ENCODE peak calls at places on chromosomes 13 and 19, in five cellular contexts. I, P, F, D and G are unnamed samples.

GRCh38 chr19:35513975-35514809 is 743 bp upstream of the DMKN start:
- DNase-seq in I (peak), P (no peak), F (no peak), D (no peak), G (no peak)

GRCh38 chr13:97125810-97126738 is 96.1 kb upstream of the MBNL2 start:
- DNase-seq in I (peak), P (no peak), F (peak), D (peak), G (no peak)

GRCh38 chr19:12597594-12597993 is 13.0 kb downstream of the ZNF490 start:
- DNase-seq in I (no peak), P (no peak), F (no peak), D (no peak), G (no peak)

GRCh38 chr13:73681015-73681414 is 453.2 kb downstream of the KLF12 start:
- DNase-seq in I (no peak), P (no peak), F (no peak), D (no peak), G (no peak)

GRCh38 chr19:17125728-17126677 is 50.4 kb downstream of the MYO9B start:
- DNase-seq in I (peak), P (peak), F (peak), D (peak), G (peak)

GRCh38 chr13:28475916-28476725 is 18.8 kb downstream of the FLT1 start:
- DNase-seq in I (peak), P (no peak), F (no peak), D (no peak), G (no peak)

GRCh38 chr19:29516358-29516725 is 9.5 kb upstream of the VSTM2B start:
- DNase-seq in I (no peak), P (no peak), F (no peak), D (no peak), G (no peak)

GRCh38 chr13:45490068-45490467 is 25.3 kb downstream of the COG3 start:
- DNase-seq in I (no peak), P (no peak), F (no peak), D (no peak), G (no peak)

GRCh38 chr13:72959643-72960042 is 99.2 kb upstream of the KLF5 start:
- DNase-seq in I (peak), P (no peak), F (no peak), D (no peak), G (no peak)

GRCh38 chr13:30463820-30464495 is 1.8 kb downstream of the HMGB1 start:
- DNase-seq in I (peak), P (peak), F (peak), D (peak), G (peak)

GRCh38 chr19:10927691-10928562 is 512 bp downstream of the YIPF2 start:
- DNase-seq in I (no peak), P (no peak), F (no peak), D (no peak), G (no peak)